ENCODE peak calls at places on chromosomes 4 and X, in five cellular contexts. D is stimulated activated naive CD4-positive, alpha-beta T cell; S is immature natural killer cell; X is HT-29; V is stimulated activated CD4-positive, alpha-beta T cell treated with anti-CD3 and anti-CD28 coated beads, Interleukin-4, amount 100 ng/mL, for 48 hours. R is an unnamed sample.

GRCh38 chrX:140157611-140158010 is 192.3 kb upstream of the CXorf66 start:
- DNase-seq in D (no peak), S (no peak), X (no peak), V (no peak), R (no peak)

GRCh38 chr4:70734168-70734954 is 12.6 kb downstream of the RUFY3 start:
- DNase-seq in D (peak), X (peak), S (peak), V (no peak), R (peak)

GRCh38 chrX:20421275-20421674 is 154.6 kb upstream of the RPS6KA3 start:
- DNase-seq in D (peak), X (no peak), V (no peak), S (no peak), R (no peak)

GRCh38 chrX:55778322-55778721 is 60.8 kb downstream of the RRAGB start:
- DNase-seq in D (no peak), V (no peak), S (no peak), X (no peak), R (no peak)

GRCh38 chrX:136529795-136530194 is 2.2 kb upstream of the VGLL1 start:
- DNase-seq in D (no peak), X (no peak), V (no peak), S (no peak), R (no peak)

GRCh38 chr4:143346208-143346607 is 9.5 kb downstream of the GAB1 start:
- DNase-seq in D (no peak), S (no peak), V (no peak), X (peak), R (no peak)

GRCh38 chr4:68152411-68152810 is 22.7 kb upstream of the TMPRSS11F start:
- DNase-seq in X (no peak), D (no peak), V (no peak), S (no peak), R (peak)

GRCh38 chrX:79452879-79453278 is 85.7 kb upstream of the ITM2A start:
- DNase-seq in V (no peak), D (no peak), X (no peak), S (no peak), R (no peak)

GRCh38 chr4:182015893-182016292 is 227.3 kb upstream of the TENM3 start:
- DNase-seq in V (no peak), D (no peak), X (no peak), S (no peak), R (peak)

GRCh38 chr4:46399440-46399839 is 9.5 kb upstream of the GABRA2 start:
- DNase-seq in X (no peak), V (no peak), D (no peak), S (no peak), R (no peak)

GRCh38 chr4:1218892-1219552 is 29.9 kb downstream of the CTBP1 start:
- DNase-seq in S (peak), X (no peak), V (no peak), D (no peak), R (no peak)

GRCh38 chrX:132001127-132001526 is 22.0 kb upstream of the STK26 start:
- DNase-seq in D (no peak), S (no peak), X (peak), V (no peak), R (no peak)

GRCh38 chr4:123997736-123998449 is 601.3 kb downstream of the SPRY1 start:
- DNase-seq in X (no peak), V (no peak), S (no peak), D (no peak), R (no peak)

GRCh38 chrX:80648023-80648422 is 161.7 kb downstream of the BRWD3 start:
- DNase-seq in S (no peak), D (no peak), V (no peak), X (peak), R (peak)

GRCh38 chrX:101291204-101291603 is at the start of gene TAF7L:
- DNase-seq in S (no peak), D (no peak), X (no peak), V (no peak), R (no peak)

GRCh38 chrX:118975831-118976598 is 1.6 kb downstream of the LONRF3 start:
- DNase-seq in V (peak), X (peak), S (peak), D (peak), R (peak)

GRCh38 chr4:134201216-134202098 is at the start of gene PABPC4L:
- DNase-seq in X (no peak), D (no peak), V (no peak), S (no peak), R (no peak)

GRCh38 chr4:152516156-152516555 is 19.7 kb downstream of the FBXW7 start:
- DNase-seq in X (no peak), S (no peak), D (no peak), V (no peak), R (no peak)

GRCh38 chrX:11241720-11242119 is 51.5 kb upstream of the AMELX start:
- DNase-seq in S (no peak), D (no peak), X (no peak), V (no peak), R (no peak)

R was measured in RKO.